ENCODE peak calls at places on chromosomes 1 and 21, in six cellular contexts. U is Peyer's patch, V is HFF-Myc, S is A549, K is DND-41, B is endothelial cell of umbilical vein. P is an unnamed sample.

GRCh38 chr1:62924983-62925790 is 141.3 kb downstream of the ATG4C start:
- DNase-seq in U (no peak), V (no peak), S (no peak), K (no peak), B (no peak), P (no peak)

GRCh38 chr1:227883073-227883520 is 64.6 kb downstream of the WNT9A start:
- DNase-seq in U (peak; percentile 38), V (no peak), S (no peak), K (peak; percentile 2), B (no peak), P (no peak)

GRCh38 chr21:36973986-36974850 is 7.7 kb upstream of the HLCS start:
- DNase-seq in U (no peak), V (no peak), S (peak; percentile 21), K (no peak), B (no peak), P (no peak)

GRCh38 chr1:62286778-62287224 is 32.4 kb downstream of the KANK4 start:
- DNase-seq in U (no peak), V (no peak), S (no peak), K (no peak), B (no peak), P (peak; percentile 39)

GRCh38 chr1:233367057-233367759 is 39.7 kb downstream of the MAP3K21 start:
- DNase-seq in U (no peak), V (peak; percentile 19), S (peak; percentile 67), K (no peak), B (no peak), P (peak; percentile 78)

GRCh38 chr1:45334308-45335245 is 5.4 kb upstream of the TOE1 start:
- DNase-seq in U (peak; percentile 61), V (no peak), S (no peak), K (peak; percentile 19), B (peak; percentile 61), P (no peak)

GRCh38 chr21:38804617-38805281 is 980 bp upstream of the ETS2 start:
- DNase-seq in U (peak; percentile 86), V (no peak), S (peak; percentile 69), K (peak; percentile 22), B (peak; percentile 72), P (peak; percentile 70)

GRCh38 chr1:20075345-20075744 is 5.4 kb downstream of the PLA2G5 start:
- DNase-seq in U (no peak), V (no peak), S (no peak), K (no peak), B (no peak), P (no peak)

GRCh38 chr1:11725616-11726015 is 10.3 kb upstream of the AGTRAP start:
- DNase-seq in U (no peak), V (no peak), S (no peak), K (no peak), B (no peak), P (no peak)

GRCh38 chr1:193406901-193407300 is 220.5 kb upstream of the B3GALT2 start:
- DNase-seq in U (peak; percentile 57), V (peak; percentile 52), S (peak; percentile 62), K (no peak), B (peak; percentile 64), P (no peak)

GRCh38 chr1:155166373-155167165 is 6.5 kb downstream of the KRTCAP2 start:
- DNase-seq in U (peak; percentile 54), V (no peak), S (no peak), K (peak; percentile 51), B (peak; percentile 86), P (no peak)

GRCh38 chr1:26125946-26126320 is 14.3 kb downstream of the PDIK1L start:
- DNase-seq in U (no peak), V (no peak), S (no peak), K (no peak), B (no peak), P (no peak)

GRCh38 chr1:41547781-41548560 is 63.5 kb upstream of the EDN2 start:
- DNase-seq in U (peak; percentile 34), V (no peak), S (no peak), K (peak; percentile 24), B (no peak), P (no peak)

GRCh38 chr1:219651993-219652392 is 39.1 kb upstream of the ZC3H11B start:
- DNase-seq in U (no peak), V (no peak), S (no peak), K (no peak), B (no peak), P (no peak)

GRCh38 chr1:80531182-80531581 is 1269.6 kb upstream of the ADGRL2 start:
- DNase-seq in U (no peak), V (no peak), S (no peak), K (peak; percentile 8), B (no peak), P (no peak)

GRCh38 chr1:209659909-209660308 is 7.7 kb upstream of the LAMB3 start:
- DNase-seq in U (no peak), V (no peak), S (no peak), K (no peak), B (peak; percentile 48), P (no peak)

DNA sequence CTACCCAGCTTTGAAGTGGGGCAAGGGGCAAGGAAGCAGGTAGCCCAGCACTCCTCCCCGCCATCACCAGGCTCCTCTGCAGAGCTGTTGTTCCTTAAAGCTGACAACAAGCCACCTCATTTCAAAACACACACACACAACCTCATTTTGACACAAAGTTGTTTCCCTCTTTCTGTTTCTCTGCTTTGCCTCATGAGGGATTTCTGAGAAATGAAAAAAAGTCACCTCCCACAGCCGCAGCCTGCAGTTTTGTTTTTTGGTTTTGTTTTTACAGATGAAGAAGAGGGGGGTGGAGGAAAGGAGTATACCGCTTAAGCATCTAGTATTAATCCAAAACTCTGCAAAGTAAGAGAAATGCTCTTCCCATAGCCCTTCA is 12.1 kb downstream of the MCL1 start:
- DNase-seq in U (peak; percentile 72), V (no peak), S (no peak), K (peak; percentile 73), B (no peak), P (no peak)
- H3K4me3 ChIP-seq in U (peak overlapping the region; percentile 45), V (no peak overlapping the region), S (no peak overlapping the region), K (no peak overlapping the region), B (no peak overlapping the region), P (peak overlapping the region; percentile 15)

GRCh38 chr1:37998089-37998808 is 7.1 kb downstream of the FHL3 start:
- DNase-seq in U (no peak), V (no peak), S (no peak), K (no peak), B (no peak), P (no peak)

GRCh38 chr1:38000233-38000528 is 5.1 kb downstream of the FHL3 start:
- DNase-seq in U (no peak), V (no peak), S (no peak), K (no peak), B (no peak), P (no peak)

GRCh38 chr1:37997256-37998088 is 7.7 kb upstream of the SF3A3 start:
- DNase-seq in U (no peak), V (no peak), S (no peak), K (no peak), B (no peak), P (no peak)

GRCh38 chr1:37999434-38000232 is 5.7 kb downstream of the FHL3 start:
- DNase-seq in U (no peak), V (no peak), S (peak; percentile 60), K (no peak), B (peak; percentile 86), P (no peak)

GRCh38 chr1:37998913-37999433 is 6.3 kb downstream of the FHL3 start:
- DNase-seq in U (no peak), V (no peak), S (no peak), K (no peak), B (no peak), P (no peak)
- H3K4me3 ChIP-seq in U (no peak overlapping the region), V (peak overlapping the region; percentile 27), S (no peak overlapping the region), K (no peak overlapping the region), B (no peak overlapping the region), P (no peak overlapping the region)

GRCh38 chr1:37034301-37035013 is at the start of gene GRIK3:
- DNase-seq in U (no peak), V (no peak), S (no peak), K (no peak), B (no peak), P (no peak)

GRCh38 chr1:37036667-37037053 is 2.3 kb upstream of the GRIK3 start:
- DNase-seq in U (no peak), V (no peak), S (no peak), K (no peak), B (no peak), P (no peak)

GRCh38 chr1:37033355-37034291 is 692 bp downstream of the GRIK3 start:
- DNase-seq in U (no peak), V (no peak), S (no peak), K (no peak), B (no peak), P (no peak)

GRCh38 chr1:37035828-37036666 is 1.7 kb upstream of the GRIK3 start:
- DNase-seq in U (peak; percentile 71), V (no peak), S (no peak), K (no peak), B (no peak), P (no peak)

DNA sequence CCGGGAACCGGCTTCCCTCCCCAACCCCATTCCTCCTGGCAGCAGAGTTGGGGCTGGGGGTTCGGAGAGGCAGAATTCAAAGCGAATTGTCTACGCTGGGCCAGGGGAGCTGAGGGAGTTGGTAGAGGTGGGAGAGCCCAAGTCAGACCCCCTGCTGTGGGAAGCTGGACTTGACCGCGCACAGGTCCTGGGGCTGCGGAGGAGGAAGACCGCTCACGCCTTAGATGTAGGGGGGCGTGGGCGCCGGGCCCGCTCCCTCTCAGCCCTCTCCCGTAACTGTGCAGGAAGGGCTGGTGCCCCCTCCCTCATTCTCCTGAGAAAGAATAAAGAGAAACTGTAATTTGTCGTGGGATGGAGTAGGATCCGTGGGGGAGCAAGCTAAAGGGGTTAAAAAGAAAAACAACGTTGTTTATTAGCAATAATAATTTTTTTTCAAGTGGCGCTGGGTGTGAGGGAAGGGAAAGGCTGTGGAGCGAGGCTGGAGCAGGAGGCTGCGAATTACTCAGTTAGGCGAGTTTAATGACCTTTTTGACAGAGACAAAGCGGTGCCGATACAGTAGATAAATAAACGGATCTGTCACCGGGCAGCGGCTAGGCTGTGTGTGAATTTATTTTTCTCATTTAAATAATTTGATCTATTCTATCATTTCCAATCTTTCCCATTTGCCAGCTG is 835 bp upstream of the GRIK3 start:
- DNase-seq in U (no peak), V (no peak), S (no peak), K (no peak), B (no peak), P (no peak)
- H3K4me3 ChIP-seq in U (no peak overlapping the region), V (no peak overlapping the region), S (no peak overlapping the region), K (no peak overlapping the region), B (no peak overlapping the region), P (no peak overlapping the region)

GRCh38 chr1:55315552-55315951 is 100.4 kb upstream of the USP24 start:
- DNase-seq in U (no peak), V (no peak), S (no peak), K (no peak), B (no peak), P (no peak)

GRCh38 chr1:55317673-55318072 is 102.5 kb upstream of the USP24 start:
- DNase-seq in U (no peak), V (no peak), S (no peak), K (no peak), B (no peak), P (no peak)

GRCh38 chr1:55318111-55318817 is 103.1 kb upstream of the USP24 start:
- DNase-seq in U (no peak), V (no peak), S (no peak), K (no peak), B (peak; percentile 85), P (no peak)

GRCh38 chr1:55316494-55316893 is 101.3 kb upstream of the USP24 start:
- DNase-seq in U (no peak), V (no peak), S (no peak), K (no peak), B (peak; percentile 32), P (no peak)

DNA sequence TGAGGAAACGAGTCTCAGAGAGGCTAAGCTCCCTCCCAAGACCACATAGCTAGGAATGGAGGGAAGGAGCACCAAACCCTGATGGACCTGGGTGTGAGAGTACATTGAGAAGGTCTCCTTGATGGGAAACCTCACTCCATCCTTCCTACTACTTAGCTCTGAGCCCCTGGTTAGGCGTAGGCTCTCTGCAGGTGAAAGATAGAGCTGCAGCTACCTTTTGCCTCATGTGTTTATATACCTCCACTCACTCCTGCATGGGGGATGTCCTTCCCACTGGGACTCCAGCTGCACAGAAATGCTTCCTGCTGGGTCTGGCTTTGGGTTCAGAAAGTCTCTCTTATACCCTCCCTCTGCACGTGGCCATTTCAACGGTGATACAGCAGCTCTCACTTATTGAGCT is 102.1 kb upstream of the USP24 start:
- DNase-seq in U (no peak), V (no peak), S (no peak), K (no peak), B (no peak), P (no peak)
- H3K4me3 ChIP-seq in U (no peak overlapping the region), V (no peak overlapping the region), S (no peak overlapping the region), K (no peak overlapping the region), B (no peak overlapping the region), P (no peak overlapping the region)

P was measured in PC-9.